ENCODE peak calls at places on chromosomes 2 and 18, in six cellular contexts. O, S, J, Q, U and Z are unnamed samples.

GRCh38 chr2:181459646-181460045 is 2.5 kb downstream of the ITGA4 start:
- DNase-seq in O (no peak), S (no peak), J (peak), Q (peak), U (no peak), Z (no peak)

GRCh38 chr18:48333563-48333962 is 75.6 kb downstream of the ZBTB7C start:
- DNase-seq in O (no peak), S (no peak), J (no peak), Q (no peak), U (no peak), Z (no peak)

GRCh38 chr2:36339819-36340218 is 15.8 kb upstream of the CRIM1 start:
- DNase-seq in O (no peak), S (no peak), J (peak), Q (no peak), U (no peak), Z (no peak)

GRCh38 chr2:105683145-105683544 is 61.6 kb upstream of the NCK2 start:
- DNase-seq in O (no peak), S (no peak), J (no peak), Q (no peak), U (no peak), Z (no peak)

GRCh38 chr18:48765053-48765452 is 185.7 kb downstream of the SMAD7 start:
- DNase-seq in O (no peak), S (no peak), J (no peak), Q (no peak), U (no peak), Z (no peak)

GRCh38 chr2:187470698-187471097 is 22.6 kb upstream of the CALCRL start:
- DNase-seq in O (no peak), S (no peak), J (no peak), Q (no peak), U (no peak), Z (no peak)

GRCh38 chr2:232512557-232512956 is 7.6 kb upstream of the PRSS56 start:
- DNase-seq in O (no peak), S (no peak), J (no peak), Q (no peak), U (no peak), Z (no peak)

GRCh38 chr2:8605350-8606065 is 76.3 kb upstream of the ID2 start:
- DNase-seq in O (no peak), S (no peak), J (peak), Q (no peak), U (no peak), Z (no peak)

GRCh38 chr2:20450201-20451108 is 3.6 kb downstream of the RHOB start:
- DNase-seq in O (peak), S (peak), J (peak), Q (peak), U (peak), Z (peak)

GRCh38 chr2:128293426-128293755 is 25.3 kb downstream of the HS6ST1 start:
- DNase-seq in O (no peak), S (no peak), J (no peak), Q (no peak), U (no peak), Z (no peak)

GRCh38 chr2:143684731-143685364 is 555.6 kb downstream of the ARHGAP15 start:
- DNase-seq in O (no peak), S (no peak), J (no peak), Q (no peak), U (no peak), Z (no peak)

GRCh38 chr2:31812051-31812798 is 198.6 kb downstream of the MEMO1 start:
- DNase-seq in O (no peak), S (no peak), J (no peak), Q (peak), U (no peak), Z (no peak)

GRCh38 chr2:225104971-225105370 is 62.7 kb upstream of the DOCK10 start:
- DNase-seq in O (no peak), S (no peak), J (peak), Q (no peak), U (no peak), Z (no peak)

GRCh38 chr2:53036196-53036595 is 731.4 kb upstream of the CHAC2 start:
- DNase-seq in O (no peak), S (no peak), J (peak), Q (no peak), U (no peak), Z (no peak)

GRCh38 chr18:48460929-48461583 is 51.9 kb upstream of the ZBTB7C start:
- DNase-seq in O (no peak), S (no peak), J (peak), Q (peak), U (no peak), Z (no peak)

GRCh38 chr2:109384308-109385271 is 229.2 kb downstream of the SEPTIN10 start:
- DNase-seq in O (no peak), S (peak), J (no peak), Q (no peak), U (peak), Z (no peak)

GRCh38 chr18:11178951-11179549 is 29.7 kb upstream of the PIEZO2 start:
- DNase-seq in O (no peak), S (peak), J (peak), Q (peak), U (peak), Z (no peak)

GRCh38 chr18:11177382-11177781 is 28.0 kb upstream of the PIEZO2 start:
- DNase-seq in O (no peak), S (no peak), J (no peak), Q (no peak), U (no peak), Z (no peak)

GRCh38 chr18:11175266-11175947 is 26.0 kb upstream of the PIEZO2 start:
- DNase-seq in O (no peak), S (no peak), J (peak), Q (peak), U (no peak), Z (no peak)

GRCh38 chr18:11179959-11180519 is 30.7 kb upstream of the PIEZO2 start:
- DNase-seq in O (no peak), S (no peak), J (no peak), Q (no peak), U (no peak), Z (no peak)

DNA sequence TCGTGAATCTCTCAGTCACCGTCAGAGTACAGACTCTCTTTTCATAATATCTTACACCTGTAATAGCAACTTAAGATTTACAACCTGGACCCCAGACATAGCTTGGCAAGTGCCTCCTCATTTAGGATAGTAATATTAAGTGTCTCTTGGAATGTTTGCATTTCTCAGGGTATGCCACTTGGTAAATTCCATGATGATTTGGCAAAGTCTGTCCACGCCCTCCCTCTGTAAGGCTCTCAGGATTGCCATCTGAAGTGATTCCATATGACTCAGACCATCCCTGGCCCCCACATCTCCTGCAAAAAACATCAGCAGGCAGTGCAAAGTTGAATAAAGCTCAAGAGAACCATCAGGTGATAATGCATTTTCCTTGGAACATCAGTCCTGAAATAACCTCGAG is 27.0 kb upstream of the PIEZO2 start:
- DNase-seq in O (no peak), S (no peak), J (peak), Q (no peak), U (no peak), Z (no peak)
- H3K27ac ChIP-seq in O (no peak), S (no peak), J (peak), Q (no peak), U (peak), Z (no peak)

GRCh38 chr18:74289137-74289536 is 2.6 kb downstream of the CYB5A start:
- DNase-seq in O (no peak), S (no peak), J (no peak), Q (peak), U (no peak), Z (no peak)
- H3K27ac ChIP-seq in O (peak), S (peak), J (no peak), Q (no peak), U (peak), Z (no peak)

GRCh38 chr2:169285528-169285927 is 76.8 kb downstream of the LRP2 start:
- DNase-seq in O (no peak), S (no peak), J (no peak), Q (no peak), U (no peak), Z (no peak)
- H3K27ac ChIP-seq in O (no peak), S (no peak), J (no peak), Q (peak), U (no peak), Z (peak)

DNA sequence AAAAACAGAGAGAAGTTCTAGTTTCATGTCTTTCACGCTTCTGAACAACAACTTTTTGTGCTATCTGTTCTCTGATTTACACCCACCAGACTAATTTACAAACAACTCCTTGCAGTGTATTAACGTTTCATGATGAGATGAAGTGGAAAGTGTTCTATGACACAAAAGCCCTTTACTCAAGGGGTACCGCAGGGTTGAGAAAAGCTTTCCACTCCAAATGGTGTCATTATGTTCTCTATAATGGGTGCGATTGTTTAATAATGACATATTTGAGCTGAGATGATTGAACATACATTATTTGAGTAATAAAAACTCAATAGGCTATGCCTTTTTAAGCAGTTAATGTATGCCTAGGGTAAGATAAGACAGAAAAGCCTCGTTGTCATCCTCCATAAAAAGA is 76.3 kb downstream of the ACTR3 start:
- DNase-seq in O (no peak), S (no peak), J (no peak), Q (no peak), U (no peak), Z (no peak)
- H3K27ac ChIP-seq in O (no peak), S (no peak), J (no peak), Q (no peak), U (no peak), Z (no peak)

GRCh38 chr2:231162036-231162345 is 36.4 kb upstream of the ARMC9 start:
- DNase-seq in O (no peak), S (no peak), J (peak), Q (peak), U (no peak), Z (no peak)
- H3K27ac ChIP-seq in O (peak), S (no peak), J (peak), Q (no peak), U (peak), Z (no peak)